ENCODE peak calls at places on chromosome 3, in eight cellular contexts. S is AG04450; K is progenitor cell of endocrine pancreas; O is tibial nerve; E is breast epithelium; C is CD4-positive, alpha-beta T cell; T is HepG2; Y is omental fat pad. L is an unnamed sample.

GRCh38 chr3:77207753-77208152 is 167.9 kb downstream of the ROBO2 start:
- DNase-seq in T (no peak), K (no peak), O (no peak), Y (no peak), E (no peak), C (no peak), S (no peak), L (no peak)

GRCh38 chr3:53044371-53045106 is 1.3 kb downstream of the SFMBT1 start:
- DNase-seq in Y (no peak), O (no peak), E (no peak), K (no peak), S (no peak), C (peak), T (no peak), L (no peak)

GRCh38 chr3:64351713-64352595 is 126.7 kb upstream of the PRICKLE2 start:
- DNase-seq in O (no peak), E (no peak), C (no peak), S (no peak), K (no peak), T (no peak), Y (no peak), L (no peak)

GRCh38 chr3:157086053-157086761 is 73.7 kb downstream of the CCNL1 start:
- DNase-seq in Y (no peak), C (no peak), K (no peak), T (no peak), S (no peak), O (no peak), E (no peak), L (no peak)

GRCh38 chr3:11953350-11953749 is 50.8 kb upstream of the SYN2 start:
- DNase-seq in Y (no peak), S (no peak), O (no peak), C (no peak), T (no peak), K (no peak), E (no peak), L (no peak)

GRCh38 chr3:127954642-127955041 is 39.6 kb downstream of the KBTBD12 start:
- DNase-seq in K (no peak), T (no peak), C (no peak), E (no peak), Y (no peak), S (no peak), O (no peak), L (no peak)

GRCh38 chr3:31041161-31041978 is 146.9 kb upstream of the GADL1 start:
- DNase-seq in K (no peak), Y (no peak), T (peak), E (no peak), O (no peak), S (peak), C (no peak), L (no peak)

GRCh38 chr3:152505926-152506325 is 237.2 kb downstream of the MBNL1 start:
- DNase-seq in C (no peak), S (no peak), T (no peak), E (no peak), K (no peak), O (no peak), Y (no peak), L (no peak)

GRCh38 chr3:87318609-87319008 is 42.2 kb upstream of the POU1F1 start:
- DNase-seq in T (no peak), C (no peak), O (no peak), S (no peak), K (no peak), Y (no peak), E (no peak), L (no peak)

GRCh38 chr3:149004622-149005021 is 13.3 kb downstream of the GYG1 start:
- DNase-seq in E (no peak), C (no peak), O (no peak), T (no peak), Y (no peak), S (no peak), K (no peak), L (no peak)

GRCh38 chr3:38583688-38584087 is 65.8 kb downstream of the SCN5A start:
- DNase-seq in S (no peak), C (no peak), E (no peak), T (no peak), Y (no peak), K (no peak), O (no peak), L (peak)

GRCh38 chr3:172626241-172626640 is 84.6 kb downstream of the NCEH1 start:
- DNase-seq in S (no peak), K (no peak), C (no peak), E (no peak), O (no peak), T (no peak), Y (no peak), L (no peak)

GRCh38 chr3:105997800-105998526 is 129.2 kb upstream of the CBLB start:
- DNase-seq in K (no peak), O (no peak), C (no peak), Y (no peak), S (peak), T (no peak), E (no peak), L (no peak)

GRCh38 chr3:59150039-59150438 is 100.2 kb upstream of the CFAP20DC start:
- DNase-seq in S (no peak), T (no peak), Y (no peak), E (no peak), O (no peak), K (no peak), C (no peak), L (no peak)

GRCh38 chr3:63477494-63478129 is 174.9 kb upstream of the SNTN start:
- DNase-seq in Y (no peak), T (peak), O (no peak), C (no peak), S (no peak), E (no peak), K (no peak), L (peak)

GRCh38 chr3:26579126-26579525 is 43.4 kb upstream of the LRRC3B start:
- DNase-seq in C (no peak), O (no peak), Y (no peak), K (no peak), E (no peak), T (no peak), S (no peak), L (no peak)

GRCh38 chr3:179927191-179927590 is 109.5 kb downstream of the PEX5L start:
- DNase-seq in S (no peak), K (no peak), Y (no peak), O (no peak), C (no peak), E (no peak), T (no peak), L (no peak)

GRCh38 chr3:110925804-110926203 is 145.8 kb upstream of the NECTIN3 start:
- DNase-seq in C (no peak), E (no peak), S (no peak), T (no peak), Y (no peak), K (no peak), O (no peak), L (no peak)

GRCh38 chr3:66567066-66567465 is 66.2 kb upstream of the LRIG1 start:
- DNase-seq in O (no peak), Y (no peak), T (no peak), K (no peak), E (no peak), C (no peak), S (peak), L (no peak)

GRCh38 chr3:29307229-29307796 is 26.4 kb downstream of the RBMS3 start:
- DNase-seq in T (no peak), O (no peak), Y (no peak), E (no peak), K (no peak), S (peak), C (no peak), L (no peak)

GRCh38 chr3:134708025-134708597 is 57.3 kb upstream of the KY start:
- DNase-seq in Y (no peak), K (no peak), O (no peak), S (no peak), E (no peak), T (no peak), C (no peak), L (no peak)

GRCh38 chr3:55720614-55721013 is 233.5 kb upstream of the WNT5A start:
- DNase-seq in C (no peak), K (no peak), E (no peak), S (no peak), T (no peak), O (no peak), Y (no peak), L (no peak)

GRCh38 chr3:183504597-183504996 is 50.9 kb downstream of the KLHL6 start:
- DNase-seq in Y (no peak), E (no peak), T (no peak), S (no peak), O (no peak), C (no peak), K (no peak), L (no peak)

GRCh38 chr3:49780080-49780967 is 6.0 kb downstream of the IP6K1 start:
- DNase-seq in E (no peak), K (no peak), O (no peak), T (no peak), C (no peak), Y (no peak), S (no peak), L (no peak)

GRCh38 chr3:14452676-14453367 is 50.4 kb downstream of the SLC6A6 start:
- DNase-seq in Y (peak), S (peak), K (no peak), E (peak), T (no peak), C (no peak), O (peak), L (no peak)

GRCh38 chr3:168123211-168124173 is 27.8 kb upstream of the GOLIM4 start:
- DNase-seq in S (no peak), Y (no peak), C (no peak), O (no peak), E (no peak), K (no peak), T (no peak), L (no peak)

GRCh38 chr3:129195731-129196256 is 12.1 kb upstream of the CNBP start:
- DNase-seq in O (no peak), S (peak), C (no peak), K (no peak), E (no peak), Y (no peak), T (peak), L (no peak)

GRCh38 chr3:102238362-102238761 is 196.5 kb upstream of the ZPLD1 start:
- DNase-seq in Y (no peak), T (no peak), C (no peak), S (no peak), E (no peak), O (no peak), K (no peak), L (no peak)

GRCh38 chr3:26281284-26281977 is 341.1 kb upstream of the LRRC3B start:
- DNase-seq in K (no peak), T (no peak), E (no peak), O (no peak), S (no peak), C (no peak), Y (no peak), L (no peak)

GRCh38 chr3:89947357-89947954 is 840.0 kb downstream of the EPHA3 start:
- DNase-seq in S (no peak), Y (no peak), C (no peak), E (no peak), K (no peak), O (no peak), T (no peak), L (no peak)

GRCh38 chr3:177249203-177249602 is 51.9 kb upstream of the TBL1XR1 start:
- DNase-seq in Y (no peak), K (no peak), E (no peak), C (no peak), S (no peak), T (no peak), O (no peak), L (no peak)

GRCh38 chr3:27939940-27940339 is 217.8 kb upstream of the EOMES start:
- DNase-seq in O (no peak), C (no peak), T (peak), Y (no peak), K (no peak), S (no peak), E (no peak), L (no peak)

GRCh38 chr3:197891-198491 is 1.4 kb downstream of the CHL1 start:
- DNase-seq in E (peak), Y (no peak), S (no peak), O (no peak), C (no peak), T (no peak), K (peak), L (no peak)

GRCh38 chr3:172512363-172512762 is 10.9 kb downstream of the TNFSF10 start:
- DNase-seq in O (no peak), C (peak), S (no peak), E (no peak), K (no peak), Y (no peak), T (no peak), L (no peak)

GRCh38 chr3:127675651-127676391 is 3.1 kb downstream of the ABTB1 start:
- DNase-seq in E (peak), O (peak), Y (peak), T (no peak), C (no peak), K (no peak), S (no peak), L (peak)

GRCh38 chr3:39144095-39144747 is 9.2 kb downstream of the CSRNP1 start:
- DNase-seq in S (no peak), O (no peak), T (no peak), C (no peak), K (no peak), Y (no peak), E (no peak), L (no peak)

GRCh38 chr3:186515115-186515514 is 29.1 kb downstream of the CRYGS start:
- DNase-seq in K (no peak), T (no peak), Y (no peak), S (no peak), C (no peak), O (no peak), E (no peak), L (no peak)

GRCh38 chr3:51146781-51147180 is 238.3 kb upstream of the MANF start:
- DNase-seq in S (no peak), K (no peak), T (no peak), E (no peak), Y (no peak), C (no peak), O (no peak), L (no peak)

GRCh38 chr3:51137715-51138114 is 247.4 kb upstream of the MANF start:
- DNase-seq in K (no peak), C (no peak), Y (no peak), O (no peak), S (no peak), E (no peak), T (no peak), L (no peak)

GRCh38 chr3:51145811-51146585 is 239.1 kb upstream of the MANF start:
- DNase-seq in Y (no peak), T (no peak), E (no peak), C (no peak), O (no peak), S (no peak), K (no peak), L (no peak)

GRCh38 chr3:51139616-51140015 is 245.5 kb upstream of the MANF start:
- DNase-seq in E (no peak), O (no peak), T (no peak), Y (no peak), C (no peak), K (no peak), S (no peak), L (no peak)

DNA sequence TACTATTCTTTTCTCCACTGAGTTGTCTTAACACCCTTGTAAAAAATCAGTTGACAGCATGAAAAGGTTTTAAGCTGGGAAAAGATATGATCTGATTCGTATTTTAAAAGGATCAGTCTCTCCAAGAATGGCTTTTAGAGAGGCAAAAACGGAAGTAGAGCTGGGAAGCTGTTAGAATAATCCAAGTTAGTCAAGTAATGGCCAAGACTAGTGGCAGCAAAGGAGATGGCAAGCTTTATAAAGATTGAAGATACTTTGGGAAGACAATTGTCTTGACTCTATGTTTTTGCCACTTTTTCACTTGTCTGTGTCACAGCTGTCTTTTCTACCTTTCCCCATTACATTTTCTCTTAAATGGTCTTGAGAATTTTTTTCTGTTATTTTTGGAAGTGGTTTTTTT is 243.5 kb upstream of the MANF start:
- DNase-seq in E (no peak), O (no peak), T (no peak), S (no peak), C (no peak), K (no peak), Y (no peak), L (no peak)
- TF ChIP-seq CTCF in E (no peak), O (no peak), T (no peak), S (peak), C (no peak), K (peak), Y (no peak), L (no peak)

DNA sequence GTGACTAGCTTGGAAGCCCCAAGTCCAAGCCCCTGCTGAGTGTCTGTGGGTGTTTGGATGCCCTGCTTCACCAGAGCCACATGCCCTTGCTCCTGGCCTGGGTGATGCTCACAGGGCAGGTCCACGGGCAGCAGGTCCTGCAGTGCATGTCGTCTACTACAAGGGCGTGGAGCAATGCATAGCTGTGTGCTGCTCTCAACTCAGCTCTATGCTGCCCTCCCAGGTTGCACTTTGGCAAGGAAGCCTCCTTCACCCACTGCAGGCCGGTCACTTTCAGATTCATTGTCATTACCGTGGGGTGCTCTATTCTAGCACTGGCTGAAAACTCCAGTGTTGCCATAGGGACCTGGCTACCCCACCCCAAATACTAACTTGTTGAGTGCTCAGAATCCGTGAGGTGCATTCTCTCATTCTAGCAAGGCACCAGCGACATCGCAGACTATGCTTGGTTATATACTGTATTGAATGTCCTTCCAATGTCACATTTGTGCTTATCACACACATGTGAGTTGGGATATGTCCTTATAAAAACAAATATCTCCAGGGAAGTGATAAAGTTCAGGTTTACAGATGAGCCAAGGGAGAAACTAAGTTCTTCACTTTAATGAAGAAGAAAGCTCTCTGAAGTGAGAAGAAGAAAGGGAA is 51.8 kb downstream of the GRAMD1C start:
- DNase-seq in S (no peak), Y (no peak), E (no peak), T (peak), C (no peak), K (no peak), O (no peak), L (no peak)
- TF ChIP-seq CTCF in S (no peak), Y (no peak), E (no peak), T (peak), C (no peak), K (no peak), O (no peak), L (no peak)

DNA sequence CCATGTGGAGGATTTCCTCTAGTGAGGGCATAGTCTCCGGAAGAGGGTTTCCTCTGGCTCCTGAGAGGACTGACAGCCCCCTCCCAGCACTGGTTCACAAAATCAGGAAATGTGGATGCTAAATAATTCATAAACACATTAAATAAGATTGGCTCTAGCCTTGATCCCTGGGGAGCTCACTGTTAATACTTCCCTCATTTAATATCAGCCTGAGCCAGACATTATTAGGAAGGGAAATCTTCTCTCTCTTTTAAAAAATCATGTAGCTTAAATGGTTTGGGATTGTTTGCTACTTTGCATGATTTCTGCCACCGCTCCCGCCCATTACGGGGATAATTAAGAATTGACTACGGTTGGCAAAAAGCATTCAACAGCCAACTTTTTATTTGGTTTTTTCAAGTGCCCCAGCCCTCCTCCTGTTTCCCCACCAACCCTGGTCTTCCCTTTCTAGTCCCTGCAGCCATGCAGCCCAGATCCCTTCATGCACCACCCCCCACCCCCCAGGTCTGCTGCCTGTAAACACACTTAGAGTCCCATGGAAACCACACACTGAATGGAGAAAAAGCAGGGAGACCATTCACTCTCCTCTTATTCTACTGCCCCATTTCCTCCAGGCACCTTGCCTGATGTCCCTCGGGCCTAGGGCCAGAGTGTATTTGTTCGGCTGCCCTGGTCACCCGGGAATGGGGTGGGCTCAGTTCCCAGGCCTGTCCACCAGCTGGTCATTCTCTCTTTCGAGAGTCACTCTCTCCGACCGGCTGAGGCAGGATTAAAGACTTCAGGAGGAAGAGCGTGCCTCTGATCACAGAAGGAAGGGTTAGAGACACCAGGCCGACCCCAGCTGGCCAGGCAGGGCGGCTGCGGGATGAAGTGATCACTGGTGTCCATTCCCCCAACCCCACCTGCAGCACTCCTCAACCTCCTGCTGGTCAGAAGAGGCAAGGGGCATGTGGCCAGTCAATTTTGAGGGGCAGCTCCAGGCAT is 45.1 kb downstream of the SEMA5B start:
- DNase-seq in S (no peak), C (no peak), K (no peak), T (peak), E (no peak), O (no peak), Y (no peak), L (no peak)
- TF ChIP-seq CTCF in S (no peak), C (no peak), K (no peak), T (peak), E (no peak), O (no peak), Y (no peak), L (no peak)

DNA sequence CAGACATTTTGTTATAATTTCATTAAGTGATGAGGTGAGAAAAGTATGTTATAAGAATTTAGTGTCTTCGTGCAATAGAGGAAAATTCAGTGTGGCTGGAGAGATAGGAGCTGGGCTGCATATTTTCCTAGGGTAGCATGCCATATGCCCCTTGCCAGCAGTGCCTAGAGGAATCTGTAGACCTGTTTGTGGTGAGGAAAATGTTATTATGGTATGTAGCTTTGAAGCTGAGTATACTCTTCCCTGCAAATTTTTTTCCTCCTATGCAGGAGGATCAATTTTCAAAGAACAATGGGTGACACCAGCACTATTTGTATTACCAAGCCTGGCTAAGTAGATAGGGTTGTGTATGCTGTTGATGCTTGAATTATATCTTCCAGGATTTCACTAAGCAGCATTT is 200.6 kb downstream of the EDEM1 start:
- DNase-seq in E (no peak), Y (no peak), T (no peak), C (no peak), K (no peak), O (no peak), S (no peak), L (no peak)
- TF ChIP-seq CTCF in E (no peak), Y (no peak), T (no peak), C (no peak), K (no peak), O (no peak), S (no peak), L (no peak)